ENCODE peak calls at places on chromosomes 1 and 21, in ten cellular contexts. A, Q, K, D, R, W, U, G, V and I are unnamed samples.

GRCh38 chr1:246200738-246201137 is 306.3 kb downstream of the SMYD3 start:
- DNase-seq in U (no peak), G (no peak), Q (no peak), D (no peak), V (no peak), W (no peak), A (no peak), R (no peak), K (no peak), I (no peak)

GRCh38 chr1:22892789-22893188 is 79.9 kb downstream of the LACTBL1 start:
- DNase-seq in U (no peak), R (no peak), Q (no peak), G (no peak), A (no peak), D (no peak), V (no peak), W (no peak), K (peak), I (no peak)

GRCh38 chr1:166869318-166870099 is 6.6 kb downstream of the TADA1 start:
- DNase-seq in Q (no peak), W (no peak), K (no peak), R (no peak), A (no peak), D (no peak), G (no peak), V (no peak), U (no peak), I (no peak)

GRCh38 chr1:179447489-179447888 is 81.7 kb downstream of the AXDND1 start:
- DNase-seq in V (peak), Q (peak), W (no peak), G (no peak), D (no peak), U (no peak), A (peak), K (no peak), R (no peak), I (no peak)

GRCh38 chr1:48725331-48725730 is 51.4 kb downstream of the BEND5 start:
- DNase-seq in R (no peak), A (peak), Q (no peak), D (no peak), V (no peak), G (no peak), W (no peak), U (no peak), K (no peak), I (no peak)

GRCh38 chr1:151196292-151196800 is 2.0 kb upstream of the PIP5K1A start:
- DNase-seq in V (no peak), Q (peak), G (peak), W (peak), K (peak), D (no peak), A (peak), U (peak), R (no peak), I (no peak)

GRCh38 chr1:198320748-198321147 is 163.9 kb downstream of the NEK7 start:
- DNase-seq in R (no peak), A (no peak), U (no peak), V (no peak), K (no peak), D (no peak), G (no peak), Q (no peak), W (no peak), I (no peak)

GRCh38 chr1:61285371-61285885 is 203.1 kb downstream of the NFIA start:
- DNase-seq in Q (no peak), G (no peak), K (no peak), W (peak), U (no peak), A (no peak), V (no peak), D (no peak), R (no peak), I (no peak)

GRCh38 chr1:204721378-204722041 is 36.0 kb upstream of the LRRN2 start:
- DNase-seq in A (no peak), K (no peak), G (no peak), V (no peak), R (no peak), D (no peak), U (no peak), W (no peak), Q (no peak), I (no peak)

GRCh38 chr1:234726359-234726836 is 116.4 kb upstream of the IRF2BP2 start:
- DNase-seq in D (no peak), W (no peak), U (no peak), R (no peak), Q (no peak), A (no peak), K (peak), V (no peak), G (no peak), I (no peak)

GRCh38 chr1:7255303-7256058 is 470.2 kb downstream of the CAMTA1 start:
- DNase-seq in V (no peak), D (no peak), G (no peak), U (no peak), Q (peak), W (peak), A (peak), K (no peak), R (no peak), I (no peak)

GRCh38 chr1:36486436-36487335 is 4.0 kb upstream of the CSF3R start:
- DNase-seq in G (no peak), D (no peak), W (no peak), A (no peak), V (no peak), Q (no peak), U (no peak), K (peak), R (no peak), I (peak)

GRCh38 chr1:210711825-210712224 is 383.1 kb downstream of the HHAT start:
- DNase-seq in D (no peak), R (no peak), W (no peak), K (peak), U (no peak), V (no peak), G (no peak), A (no peak), Q (no peak), I (no peak)

GRCh38 chr1:79663916-79664315 is 657.4 kb upstream of the ADGRL4 start:
- DNase-seq in U (no peak), A (no peak), K (no peak), Q (no peak), R (no peak), D (no peak), V (no peak), W (peak), G (no peak), I (no peak)

GRCh38 chr1:190168116-190168515 is 309.5 kb downstream of the BRINP3 start:
- DNase-seq in Q (peak), K (no peak), V (no peak), U (no peak), D (no peak), R (no peak), W (peak), A (peak), G (no peak), I (no peak)

GRCh38 chr1:119885903-119886783 is 10.2 kb downstream of the ADAM30 start:
- DNase-seq in V (peak), K (peak), A (peak), D (peak), Q (peak), R (no peak), W (peak), G (peak), U (peak), I (peak)

GRCh38 chr1:86972262-86972661 is 57.8 kb downstream of the HS2ST1 start:
- DNase-seq in V (no peak), A (no peak), W (no peak), U (no peak), K (peak), G (no peak), Q (no peak), D (no peak), R (no peak), I (no peak)

GRCh38 chr1:39387452-39387851 is 104.0 kb upstream of the BMP8A start:
- DNase-seq in D (no peak), R (no peak), A (peak), U (no peak), G (no peak), K (no peak), W (peak), V (no peak), Q (peak), I (no peak)

GRCh38 chr21:46150073-46150472 is 5.3 kb downstream of the FTCD start:
- DNase-seq in W (no peak), G (no peak), R (no peak), K (no peak), U (no peak), D (no peak), V (no peak), A (no peak), Q (no peak), I (peak)

GRCh38 chr1:194975913-194976312 is 1632.3 kb downstream of the KCNT2 start:
- DNase-seq in R (no peak), D (no peak), Q (peak), K (no peak), W (no peak), G (no peak), V (no peak), A (peak), U (no peak), I (no peak)

GRCh38 chr1:36924282-36924791 is 110.0 kb downstream of the GRIK3 start:
- DNase-seq in Q (no peak), K (peak), R (no peak), W (peak), U (peak), G (peak), V (peak), A (peak), D (peak), I (peak)

GRCh38 chr1:240385985-240386978 is 225.7 kb downstream of the GREM2 start:
- DNase-seq in R (no peak), W (peak), D (no peak), Q (peak), G (no peak), A (peak), V (no peak), K (no peak), U (no peak), I (no peak)

GRCh38 chr1:233025156-233025555 is 74.7 kb downstream of the NTPCR start:
- DNase-seq in K (peak), A (peak), D (peak), Q (peak), W (no peak), V (no peak), R (no peak), G (peak), U (no peak), I (peak)

GRCh38 chr1:156712626-156713025 is 7.2 kb upstream of the CRABP2 start:
- DNase-seq in G (no peak), K (no peak), V (no peak), Q (no peak), R (no peak), A (peak), D (no peak), U (no peak), W (peak), I (no peak)

GRCh38 chr1:226702957-226703831 is 35.9 kb downstream of the ITPKB start:
- DNase-seq in G (peak), Q (peak), A (peak), D (peak), V (peak), K (peak), U (peak), R (peak), W (peak), I (peak)

GRCh38 chr1:36328713-36329112 is 5.3 kb upstream of the EVA1B start:
- DNase-seq in R (no peak), U (no peak), G (no peak), D (no peak), K (no peak), Q (no peak), A (no peak), V (no peak), W (peak), I (peak)

GRCh38 chr1:219783605-219784004 is 144.8 kb downstream of the SLC30A10 start:
- DNase-seq in Q (no peak), A (no peak), V (no peak), K (no peak), D (no peak), R (no peak), G (no peak), W (no peak), U (no peak), I (no peak)

GRCh38 chr1:43806183-43806582 is 98.8 kb downstream of the ST3GAL3 start:
- DNase-seq in A (no peak), D (no peak), K (no peak), U (no peak), G (no peak), R (no peak), W (no peak), V (no peak), Q (no peak), I (no peak)

GRCh38 chr1:163307479-163308171 is 14.1 kb upstream of the NUF2 start:
- DNase-seq in W (peak), R (no peak), Q (peak), G (no peak), U (no peak), V (no peak), D (no peak), A (peak), K (no peak), I (no peak)

GRCh38 chr1:200771625-200772555 is 33.2 kb downstream of the CAMSAP2 start:
- DNase-seq in R (no peak), Q (peak), V (no peak), K (no peak), W (no peak), D (no peak), U (no peak), G (no peak), A (peak), I (no peak)

GRCh38 chr21:14900058-14900457 is 164.7 kb downstream of the NRIP1 start:
- DNase-seq in Q (peak), G (no peak), W (peak), K (no peak), V (no peak), D (no peak), U (no peak), A (peak), R (no peak), I (no peak)

GRCh38 chr21:31630062-31630711 is 29.3 kb upstream of the SOD1 start:
- DNase-seq in D (no peak), Q (peak), U (no peak), W (peak), A (peak), K (no peak), V (no peak), G (no peak), R (no peak), I (no peak)

GRCh38 chr1:218674280-218674773 is 329.2 kb downstream of the TGFB2 start:
- DNase-seq in W (peak), D (no peak), G (no peak), K (no peak), U (no peak), R (no peak), Q (peak), V (no peak), A (peak), I (peak)

GRCh38 chr1:235207202-235207565 is 46.1 kb upstream of the RBM34 start:
- DNase-seq in G (peak), D (peak), Q (peak), V (no peak), A (peak), R (no peak), K (no peak), U (peak), W (no peak), I (no peak)

GRCh38 chr1:12302798-12303447 is 73.1 kb downstream of the VPS13D start:
- DNase-seq in K (no peak), Q (no peak), R (no peak), A (peak), G (no peak), D (no peak), W (no peak), U (no peak), V (no peak), I (no peak)

GRCh38 chr1:201850053-201850397 is 21.1 kb downstream of the IPO9 start:
- DNase-seq in U (no peak), Q (peak), A (peak), V (no peak), G (no peak), R (no peak), D (no peak), K (no peak), W (peak), I (no peak)

GRCh38 chr1:7574121-7575040 is 196.7 kb upstream of the VAMP3 start:
- DNase-seq in W (no peak), U (no peak), R (no peak), K (peak), D (no peak), G (no peak), A (peak), V (no peak), Q (no peak), I (peak)

GRCh38 chr1:53127546-53127945 is 14.9 kb downstream of the SLC1A7 start:
- DNase-seq in W (no peak), D (no peak), G (peak), K (no peak), U (peak), R (no peak), V (no peak), A (no peak), Q (peak), I (no peak)

GRCh38 chr1:165858928-165859845 is 31.8 kb downstream of the UCK2 start:
- DNase-seq in A (no peak), Q (no peak), D (no peak), R (no peak), K (no peak), G (no peak), V (no peak), W (no peak), U (no peak), I (no peak)